ENCODE peak calls at places on chromosomes 11 and 22, in seven cellular contexts. W, F, M, V, I, H and Y are unnamed samples.

GRCh38 chr11:72588656-72589410 is 85.4 kb downstream of the PDE2A start:
- DNase-seq in W (no peak), F (no peak), M (peak), V (peak), I (no peak), H (no peak), Y (peak)

GRCh38 chr22:43706151-43706550 is 106.0 kb downstream of the EFCAB6 start:
- DNase-seq in W (no peak), F (no peak), M (no peak), V (no peak), I (no peak), H (no peak), Y (no peak)

GRCh38 chr11:119560291-119560690 is 137.3 kb upstream of the THY1 start:
- DNase-seq in W (no peak), F (no peak), M (no peak), V (no peak), I (no peak), H (no peak), Y (no peak)

GRCh38 chr22:37848587-37849088 is 581 bp upstream of the EIF3L start:
- DNase-seq in W (no peak), F (no peak), M (peak), V (no peak), I (peak), H (peak), Y (no peak)

GRCh38 chr22:45218974-45219373 is 21.7 kb downstream of the KIAA0930 start:
- DNase-seq in W (peak), F (no peak), M (no peak), V (no peak), I (no peak), H (no peak), Y (no peak)

GRCh38 chr22:19634576-19634975 is 79.7 kb upstream of the SEPTIN5 start:
- DNase-seq in W (no peak), F (no peak), M (peak), V (no peak), I (no peak), H (no peak), Y (no peak)

GRCh38 chr22:31137721-31138120 is 2.6 kb downstream of the PLA2G3 start:
- DNase-seq in W (no peak), F (no peak), M (no peak), V (no peak), I (no peak), H (no peak), Y (no peak)

GRCh38 chr11:81644239-81644840 is 1089.3 kb downstream of the FAM181B start:
- DNase-seq in W (no peak), F (peak), M (no peak), V (no peak), I (no peak), H (peak), Y (no peak)

GRCh38 chr11:16225623-16226022 is 130.7 kb downstream of the SOX6 start:
- DNase-seq in W (no peak), F (no peak), M (no peak), V (no peak), I (no peak), H (no peak), Y (no peak)

GRCh38 chr11:63805844-63806415 is 7.3 kb upstream of the SPINDOC start:
- DNase-seq in W (no peak), F (no peak), M (peak), V (no peak), I (no peak), H (no peak), Y (no peak)

GRCh38 chr11:79461144-79461543 is 20.3 kb upstream of the TENM4 start:
- DNase-seq in W (no peak), F (no peak), M (no peak), V (no peak), I (no peak), H (peak), Y (no peak)

GRCh38 chr11:10623797-10624761 is 55.6 kb upstream of the LYVE1 start:
- DNase-seq in W (no peak), F (no peak), M (no peak), V (no peak), I (no peak), H (peak), Y (no peak)

GRCh38 chr11:131609317-131609716 is 238.9 kb downstream of the NTM start:
- DNase-seq in W (no peak), F (peak), M (no peak), V (no peak), I (no peak), H (peak), Y (no peak)

GRCh38 chr11:4626207-4627105 is 10.8 kb upstream of the OR51D1 start:
- DNase-seq in W (no peak), F (no peak), M (no peak), V (peak), I (peak), H (peak), Y (no peak)

GRCh38 chr11:64857485-64857884 is 13.0 kb upstream of the CDC42BPG start:
- DNase-seq in W (no peak), F (no peak), M (no peak), V (no peak), I (no peak), H (no peak), Y (no peak)

GRCh38 chr11:102115557-102115956 is 5.3 kb downstream of the YAP1 start:
- DNase-seq in W (no peak), F (no peak), M (no peak), V (no peak), I (no peak), H (peak), Y (no peak)

GRCh38 chr22:17243524-17243923 is 24.3 kb upstream of the ADA2 start:
- DNase-seq in W (peak), F (no peak), M (no peak), V (peak), I (no peak), H (peak), Y (no peak)

GRCh38 chr11:50075856-50076255 is 43.2 kb downstream of the OR4C45 start:
- DNase-seq in W (no peak), F (peak), M (no peak), V (no peak), I (no peak), H (no peak), Y (no peak)

GRCh38 chr11:19938866-19939265 is 221.4 kb downstream of the DBX1 start:
- DNase-seq in W (no peak), F (no peak), M (no peak), V (no peak), I (no peak), H (no peak), Y (no peak)

GRCh38 chr11:128965485-128965884 is 22.8 kb upstream of the TP53AIP1 start:
- DNase-seq in W (no peak), F (no peak), M (no peak), V (no peak), I (no peak), H (no peak), Y (no peak)

GRCh38 chr11:73596547-73596946 is 1.4 kb downstream of the FAM168A start:
- DNase-seq in W (no peak), F (no peak), M (no peak), V (no peak), I (no peak), H (no peak), Y (no peak)

GRCh38 chr22:43829448-43829821 is 17.3 kb upstream of the EFCAB6 start:
- DNase-seq in W (no peak), F (no peak), M (peak), V (peak), I (no peak), H (no peak), Y (no peak)

GRCh38 chr11:92841719-92842118 is 127.7 kb upstream of the MTNR1B start:
- DNase-seq in W (no peak), F (no peak), M (no peak), V (no peak), I (no peak), H (no peak), Y (no peak)

GRCh38 chr11:3857628-3858027 is 2.2 kb downstream of the STIM1 start:
- DNase-seq in W (no peak), F (no peak), M (no peak), V (no peak), I (no peak), H (no peak), Y (no peak)

GRCh38 chr11:65226103-65226442 is 35.7 kb upstream of the POLA2 start:
- DNase-seq in W (no peak), F (no peak), M (no peak), V (no peak), I (no peak), H (no peak), Y (no peak)

GRCh38 chr22:30301995-30302809 is 12.9 kb upstream of the CASTOR1 start:
- DNase-seq in W (no peak), F (peak), M (no peak), V (peak), I (no peak), H (peak), Y (no peak)

GRCh38 chr11:19027829-19028595 is 32.5 kb downstream of the MRGPRX2 start:
- DNase-seq in W (no peak), F (no peak), M (no peak), V (no peak), I (no peak), H (peak), Y (no peak)

GRCh38 chr11:55970935-55971334 is 1.2 kb upstream of the OR10AG1 start:
- DNase-seq in W (no peak), F (no peak), M (no peak), V (no peak), I (no peak), H (no peak), Y (no peak)

GRCh38 chr11:62726156-62727006 is 876 bp downstream of the HNRNPUL2 start:
- DNase-seq in W (peak), F (no peak), M (no peak), V (no peak), I (no peak), H (no peak), Y (peak)

GRCh38 chr11:36056160-36056751 is 112.4 kb downstream of the LDLRAD3 start:
- DNase-seq in W (no peak), F (no peak), M (no peak), V (no peak), I (no peak), H (peak), Y (no peak)

GRCh38 chr22:29570912-29571549 is 9.9 kb downstream of the NIPSNAP1 start:
- DNase-seq in W (no peak), F (no peak), M (no peak), V (no peak), I (no peak), H (no peak), Y (no peak)

GRCh38 chr22:37454857-37455686 is 27.8 kb upstream of the ELFN2 start:
- DNase-seq in W (no peak), F (no peak), M (no peak), V (no peak), I (no peak), H (peak), Y (no peak)